ENCODE peak calls at places on chromosomes 2 and 18, in eight cellular contexts. J, P, W, O, N, E, Q and K are unnamed samples.

GRCh38 chr2:163401481-163401880 is 334.3 kb downstream of the FIGN start:
- DNase-seq in Q (no peak), W (no peak), J (peak), N (no peak), P (no peak), O (no peak), E (no peak), K (no peak)

GRCh38 chr2:144578099-144578498 is 58.2 kb upstream of the ZEB2 start:
- DNase-seq in N (no peak), O (no peak), P (no peak), E (no peak), W (no peak), Q (no peak), J (no peak), K (no peak)

GRCh38 chr2:17979707-17980106 is 101.2 kb downstream of the KCNS3 start:
- DNase-seq in Q (no peak), E (no peak), O (no peak), W (no peak), N (no peak), J (peak), P (no peak), K (no peak)

GRCh38 chr2:185643434-185643833 is 95.2 kb upstream of the FSIP2 start:
- DNase-seq in O (no peak), W (no peak), E (no peak), N (no peak), J (no peak), P (no peak), Q (no peak), K (no peak)

GRCh38 chr2:43074052-43074451 is 152.4 kb downstream of the ZFP36L2 start:
- DNase-seq in E (no peak), J (no peak), N (no peak), O (no peak), Q (no peak), P (peak), W (no peak), K (no peak)

GRCh38 chr2:123500988-123501387 is 524.1 kb upstream of the CNTNAP5 start:
- DNase-seq in W (no peak), O (no peak), Q (no peak), J (no peak), E (no peak), N (no peak), P (no peak), K (no peak)

GRCh38 chr2:215425021-215425782 is 10.7 kb downstream of the FN1 start:
- DNase-seq in J (no peak), N (no peak), E (no peak), P (no peak), W (no peak), Q (no peak), O (no peak), K (no peak)

GRCh38 chr2:11498126-11498473 is 32.1 kb upstream of the E2F6 start:
- DNase-seq in Q (no peak), E (no peak), W (no peak), N (no peak), J (no peak), O (no peak), P (no peak), K (no peak)

GRCh38 chr18:49884465-49884864 is 71.1 kb upstream of the ACAA2 start:
- DNase-seq in P (no peak), W (no peak), E (no peak), J (no peak), N (no peak), O (no peak), Q (no peak), K (no peak)

GRCh38 chr2:8581048-8581561 is 100.8 kb upstream of the ID2 start:
- DNase-seq in E (peak), Q (no peak), O (no peak), N (no peak), P (peak), J (no peak), W (no peak), K (no peak)

GRCh38 chr2:100923461-100924020 is 78.5 kb upstream of the RPL31 start:
- DNase-seq in W (no peak), N (no peak), O (no peak), Q (no peak), P (no peak), E (no peak), J (no peak), K (no peak)

GRCh38 chr2:144938308-144938709 is 418.4 kb upstream of the ZEB2 start:
- DNase-seq in P (no peak), Q (no peak), W (no peak), O (no peak), N (no peak), E (no peak), J (peak), K (no peak)

GRCh38 chr2:227414846-227415245 is 27.1 kb upstream of the SCYGR1 start:
- DNase-seq in O (no peak), N (no peak), E (no peak), J (peak), P (no peak), W (no peak), Q (no peak), K (no peak)

GRCh38 chr2:53131416-53131815 is 636.2 kb upstream of the CHAC2 start:
- DNase-seq in N (no peak), Q (no peak), P (no peak), O (no peak), E (no peak), W (no peak), J (no peak), K (no peak)